ENCODE peak calls at places on chromosome 14, in five cellular contexts. E is tibial nerve, N is cardiac fibroblast, M is lung, A is suprapubic skin. U is an unnamed sample.
A peak's percentile ranks its signal among the peaks of the same experiment; 100 is the strongest.

GRCh38 chr14:60094306-60094897 is 2.7 kb downstream of the PCNX4 start:
- DNase-seq in E (no peak), N (peak; percentile 78), M (no peak), A (no peak), U (peak; percentile 10)

GRCh38 chr14:73295198-73295796 is 58.0 kb downstream of the PAPLN start:
- DNase-seq in E (no peak), N (peak; percentile 63), M (no peak), A (no peak), U (peak; percentile 41)

GRCh38 chr14:51609251-51609986 is 42.3 kb upstream of the FRMD6 start:
- DNase-seq in E (no peak), N (no peak), M (no peak), A (no peak), U (no peak)

GRCh38 chr14:99393059-99393655 is 87.5 kb downstream of the SETD3 start:
- DNase-seq in E (no peak), N (peak; percentile 47), M (no peak), A (no peak), U (peak; percentile 51)

GRCh38 chr14:69632154-69632553 is 20.8 kb downstream of the SUSD6 start:
- DNase-seq in E (no peak), N (no peak), M (no peak), A (no peak), U (no peak)

GRCh38 chr14:68637106-68638021 is 155.5 kb downstream of the ZFP36L1 start:
- DNase-seq in E (no peak), N (peak; percentile 89), M (no peak), A (peak; percentile 66), U (no peak)

GRCh38 chr14:62304172-62304571 is 542.0 kb downstream of the SNAPC1 start:
- DNase-seq in E (no peak), N (no peak), M (no peak), A (no peak), U (no peak)

GRCh38 chr14:47227051-47227600 is 448.3 kb downstream of the MDGA2 start:
- DNase-seq in E (no peak), N (no peak), M (no peak), A (no peak), U (no peak)

GRCh38 chr14:95597784-95598204 is 62.9 kb downstream of the GLRX5 start:
- DNase-seq in E (no peak), N (peak; percentile 19), M (no peak), A (no peak), U (no peak)

GRCh38 chr14:20332946-20333782 is at the start of gene CCNB1IP1:
- DNase-seq in E (no peak), N (peak; percentile 92), M (peak; percentile 75), A (no peak), U (peak; percentile 98)

GRCh38 chr14:102262894-102263462 is 42.0 kb downstream of the MOK start:
- DNase-seq in E (no peak), N (peak; percentile 53), M (no peak), A (no peak), U (peak; percentile 83)

GRCh38 chr14:29493849-29494248 is 433.8 kb downstream of the PRKD1 start:
- DNase-seq in E (no peak), N (no peak), M (no peak), A (no peak), U (no peak)

GRCh38 chr14:90795744-90796143 is 20.5 kb downstream of the TTC7B start:
- DNase-seq in E (no peak), N (peak; percentile 90), M (no peak), A (no peak), U (peak; percentile 67)

GRCh38 chr14:55373784-55374725 is 37.6 kb downstream of the ATG14 start:
- DNase-seq in E (no peak), N (peak; percentile 81), M (no peak), A (no peak), U (peak; percentile 17)

GRCh38 chr14:77391441-77391840 is 14.3 kb downstream of the SAMD15 start:
- DNase-seq in E (no peak), N (no peak), M (no peak), A (no peak), U (no peak)

GRCh38 chr14:63224196-63224595 is 20.0 kb downstream of the RHOJ start:
- DNase-seq in E (no peak), N (no peak), M (no peak), A (no peak), U (no peak)

GRCh38 chr14:31682768-31683167 is 121.6 kb downstream of the NUBPL start:
- DNase-seq in E (no peak), N (no peak), M (no peak), A (no peak), U (no peak)

GRCh38 chr14:91127411-91127810 is 13.5 kb downstream of the DGLUCY start:
- DNase-seq in E (no peak), N (no peak), M (peak; percentile 79), A (peak; percentile 89), U (peak; percentile 74)

GRCh38 chr14:72876710-72877063 is 17.2 kb downstream of the DPF3 start:
- DNase-seq in E (no peak), N (no peak), M (no peak), A (no peak), U (no peak)

GRCh38 chr14:78005325-78005724 is 164.8 kb upstream of the NRXN3 start:
- DNase-seq in E (no peak), N (peak; percentile 69), M (no peak), A (no peak), U (peak; percentile 87)

GRCh38 chr14:21300892-21301291 is 21.0 kb downstream of the RPGRIP1 start:
- DNase-seq in E (no peak), N (no peak), M (no peak), A (no peak), U (no peak)

GRCh38 chr14:69317780-69318179 is 57.8 kb downstream of the GALNT16 start:
- DNase-seq in E (no peak), N (no peak), M (no peak), A (peak; percentile 78), U (no peak)

GRCh38 chr14:31280871-31281220 is 73.3 kb upstream of the HECTD1 start:
- DNase-seq in E (no peak), N (no peak), M (no peak), A (no peak), U (no peak)

GRCh38 chr14:97177016-97177415 is 379.8 kb downstream of the VRK1 start:
- DNase-seq in E (no peak), N (no peak), M (no peak), A (no peak), U (peak; percentile 30)

GRCh38 chr14:28830115-28830534 is 63.5 kb downstream of the FOXG1 start:
- DNase-seq in E (no peak), N (no peak), M (no peak), A (no peak), U (no peak)

GRCh38 chr14:68395585-68395984 is 397.3 kb downstream of the ZFP36L1 start:
- DNase-seq in E (no peak), N (peak; percentile 85), M (no peak), A (no peak), U (no peak)

GRCh38 chr14:53217283-53217994 is 64.3 kb upstream of the DDHD1 start:
- DNase-seq in E (peak; percentile 50), N (peak; percentile 58), M (peak; percentile 83), A (peak; percentile 85), U (peak; percentile 51)

GRCh38 chr14:21184252-21184651 is 28.4 kb upstream of the OR5AU1 start:
- DNase-seq in E (no peak), N (no peak), M (no peak), A (no peak), U (no peak)

GRCh38 chr14:89521988-89522387 is 105.0 kb upstream of the FOXN3 start:
- DNase-seq in E (no peak), N (no peak), M (no peak), A (no peak), U (no peak)

GRCh38 chr14:68772761-68773381 is 20.0 kb downstream of the ZFP36L1 start:
- DNase-seq in E (no peak), N (no peak), M (no peak), A (peak; percentile 21), U (no peak)

GRCh38 chr14:90483551-90483950 is 86.7 kb downstream of the CALM1 start:
- DNase-seq in E (no peak), N (no peak), M (no peak), A (no peak), U (peak; percentile 26)

GRCh38 chr14:95286649-95287048 is 33.1 kb downstream of the CLMN start:
- DNase-seq in E (no peak), N (no peak), M (no peak), A (peak; percentile 64), U (no peak)

GRCh38 chr14:61426048-61426447 is 104.7 kb downstream of the PRKCH start:
- DNase-seq in E (no peak), N (no peak), M (no peak), A (no peak), U (no peak)

GRCh38 chr14:74563621-74564159 is 48.3 kb downstream of the LTBP2 start:
- DNase-seq in E (no peak), N (peak; percentile 34), M (no peak), A (no peak), U (no peak)
- TF ChIP-seq CTCF in E (no peak), N (no peak), M (no peak), A (no peak), U (no peak)

GRCh38 chr14:105267820-105268548 is 19.7 kb downstream of the BTBD6 start:
- DNase-seq in E (no peak), N (no peak), M (no peak), A (no peak), U (no peak)
- TF ChIP-seq CTCF in E (no peak), N (no peak), M (no peak), A (no peak), U (no peak)

GRCh38 chr14:58151701-58152568 is at the start of gene ARMH4:
- DNase-seq in E (peak; percentile 61), N (peak; percentile 75), M (peak; percentile 83), A (peak; percentile 89), U (peak; percentile 69)
- TF ChIP-seq CTCF in E (no peak), N (no peak), M (no peak), A (peak; percentile 12), U (no peak)

GRCh38 chr14:23093993-23094665 is 807 bp downstream of the ACIN1 start:
- DNase-seq in E (no peak), N (peak; percentile 14), M (no peak), A (no peak), U (no peak)
- TF ChIP-seq CTCF in E (no peak), N (peak; percentile 28), M (no peak), A (no peak), U (no peak)

DNA sequence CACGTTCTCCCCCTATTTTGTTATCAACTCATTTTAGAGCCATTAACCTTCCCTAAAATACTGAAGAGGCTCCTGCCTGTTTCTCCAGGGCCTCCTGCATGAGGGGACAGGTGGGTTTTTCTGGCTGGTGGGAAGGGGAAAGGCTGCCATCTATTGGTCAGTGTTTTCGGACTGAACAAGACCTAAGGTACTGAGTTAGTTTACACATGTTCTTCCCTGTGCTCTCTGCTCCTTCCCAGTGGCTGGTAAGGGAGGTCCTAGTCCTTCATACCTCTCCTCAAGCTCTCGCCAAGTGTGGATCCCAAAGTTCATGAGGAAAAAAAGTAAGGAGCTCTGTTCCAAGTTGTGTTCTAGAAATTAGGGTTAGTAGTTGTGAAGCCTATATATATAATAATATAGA is 357.5 kb downstream of the FSCB start:
- DNase-seq in E (no peak), N (peak; percentile 22), M (no peak), A (no peak), U (peak; percentile 6)
- TF ChIP-seq CTCF in E (no peak), N (peak; percentile 8), M (no peak), A (no peak), U (no peak)

GRCh38 chr14:71532349-71532748 is 399.9 kb upstream of the RGS6 start:
- DNase-seq in E (no peak), N (peak; percentile 86), M (no peak), A (no peak), U (no peak)
- TF ChIP-seq CTCF in E (no peak), N (no peak), M (no peak), A (no peak), U (no peak)

U was measured in RWPE1.